ENCODE peak calls at places on chromosomes 13 and 19, in five cellular contexts. Z, I, Y, H and D are unnamed samples.

GRCh38 chr19:45771331-45771933 is 2.4 kb upstream of the SIX5 start:
- DNase-seq in H (no peak), I (no peak), Z (peak; percentile 48), Y (no peak), D (no peak)

GRCh38 chr13:92573467-92574057 is 653.0 kb upstream of the GPC6 start:
- DNase-seq in I (peak; percentile 10), Y (no peak), Z (no peak), H (peak; percentile 9), D (no peak)

GRCh38 chr13:20882206-20882605 is 20.3 kb downstream of the XPO4 start:
- DNase-seq in H (no peak), I (peak; percentile 4), Y (no peak), Z (no peak), D (no peak)

GRCh38 chr19:11971045-11971444 is 6.2 kb downstream of the ZNF763 start:
- DNase-seq in I (no peak), Z (no peak), Y (no peak), H (no peak), D (no peak)

GRCh38 chr13:50760751-50761150 is 82.7 kb downstream of the DLEU7 start:
- DNase-seq in H (no peak), Z (no peak), Y (no peak), I (no peak), D (no peak)

GRCh38 chr19:35908010-35908441 is at the start of gene TYROBP:
- DNase-seq in I (no peak), H (no peak), Z (no peak), Y (peak; percentile 27), D (no peak)

GRCh38 chr13:75907044-75907443 is 270.9 kb downstream of the LMO7 start:
- DNase-seq in H (no peak), I (no peak), Z (no peak), Y (no peak), D (no peak)

GRCh38 chr13:44952671-44953070 is 36.6 kb downstream of the NUFIP1 start:
- DNase-seq in I (no peak), Z (no peak), H (no peak), Y (no peak), D (no peak)

GRCh38 chr19:57615346-57615745 is 1.3 kb downstream of the ZNF134 start:
- DNase-seq in H (no peak), Z (no peak), Y (no peak), I (no peak), D (no peak)

GRCh38 chr19:3145909-3146676 is 10.3 kb downstream of the GNA15 start:
- DNase-seq in H (no peak), Y (no peak), I (no peak), Z (no peak), D (no peak)

GRCh38 chr13:29905845-29906244 is 55.4 kb upstream of the UBL3 start:
- DNase-seq in I (peak; percentile 66), H (peak; percentile 81), Y (no peak), Z (no peak), D (no peak)

GRCh38 chr13:80342541-80343371 is 1.8 kb upstream of the SPRY2 start:
- DNase-seq in Z (peak; percentile 71), Y (peak; percentile 75), H (peak; percentile 82), I (peak; percentile 48), D (peak; percentile 79)

GRCh38 chr19:40804783-40805242 is 5.8 kb downstream of the EGLN2 start:
- DNase-seq in Z (no peak), I (no peak), Y (no peak), H (no peak), D (no peak)

GRCh38 chr13:34412817-34413365 is 529.2 kb upstream of the NBEA start:
- DNase-seq in I (peak; percentile 73), Y (no peak), H (peak; percentile 84), Z (no peak), D (no peak)

GRCh38 chr13:33728271-33729037 is 89.5 kb upstream of the RFC3 start:
- DNase-seq in Y (no peak), Z (peak; percentile 37), I (no peak), H (peak; percentile 63), D (peak; percentile 27)

GRCh38 chr13:105518086-105518485 is 1017.4 kb downstream of the EFNB2 start:
- DNase-seq in I (peak; percentile 77), Z (no peak), H (no peak), Y (no peak), D (no peak)

GRCh38 chr19:23946569-23946968 is 31.9 kb downstream of the ZNF726 start:
- DNase-seq in I (no peak), Y (no peak), H (no peak), Z (no peak), D (no peak)

GRCh38 chr13:85665286-85665685 is 133.9 kb downstream of the SLITRK6 start:
- DNase-seq in Y (no peak), H (peak; percentile 59), I (peak; percentile 65), Z (no peak), D (no peak)

GRCh38 chr13:40789275-40790231 is at the start of gene SLC25A15:
- DNase-seq in Z (peak; percentile 59), Y (no peak), I (peak; percentile 63), H (peak; percentile 81), D (peak; percentile 88)

GRCh38 chr19:49149652-49150105 is 5.5 kb downstream of the HRC start:
- DNase-seq in Y (peak; percentile 73), Z (peak; percentile 70), H (peak; percentile 74), I (peak; percentile 77), D (no peak)

GRCh38 chr19:51809787-51810186 is 14.8 kb downstream of the FPR3 start:
- DNase-seq in Y (peak; percentile 55), H (peak; percentile 51), I (no peak), Z (no peak), D (no peak)

GRCh38 chr13:21673592-21674270 is 2.9 kb downstream of the FGF9 start:
- DNase-seq in I (no peak), H (peak; percentile 42), Z (no peak), Y (no peak), D (peak; percentile 76)

GRCh38 chr19:29715695-29716581 is 877 bp upstream of the C19orf12 start:
- DNase-seq in H (peak; percentile 31), Z (no peak), I (no peak), Y (no peak), D (no peak)

GRCh38 chr13:68696907-68697306 is 1410.7 kb upstream of the ATXN8OS start:
- DNase-seq in Z (no peak), I (no peak), Y (no peak), H (no peak), D (no peak)

GRCh38 chr19:661427-662196 is 1.4 kb downstream of the RNF126 start:
- DNase-seq in Y (no peak), Z (no peak), I (no peak), H (no peak), D (peak; percentile 88)

GRCh38 chr19:15126511-15126910 is 19.3 kb downstream of the SYDE1 start:
- DNase-seq in H (no peak), Y (no peak), I (no peak), Z (no peak), D (no peak)

GRCh38 chr19:39858541-39858940 is 12.4 kb upstream of the FBL start:
- DNase-seq in I (peak; percentile 4), H (no peak), Y (no peak), Z (peak; percentile 55), D (no peak)

GRCh38 chr19:45255611-45256157 is 4.6 kb downstream of the MARK4 start:
- DNase-seq in H (no peak), Z (no peak), Y (no peak), I (no peak), D (no peak)

GRCh38 chr19:3284759-3285646 is 60.5 kb downstream of the CELF5 start:
- DNase-seq in Z (peak; percentile 47), Y (peak; percentile 59), H (peak; percentile 95), I (peak; percentile 1), D (peak; percentile 86)

GRCh38 chr19:38134538-38135149 is 89.4 kb downstream of the DPF1 start:
- DNase-seq in H (peak; percentile 36), I (no peak), Z (no peak), Y (no peak), D (peak; percentile 62)

GRCh38 chr19:13621413-13621812 is 115.1 kb upstream of the CACNA1A start:
- DNase-seq in I (peak; percentile 93), Z (no peak), Y (no peak), H (peak; percentile 99), D (no peak)
- TF ChIP-seq CTCF in I (peak; percentile 9), Z (no peak), Y (no peak), H (peak; percentile 85), D (no peak)

GRCh38 chr13:31050486-31051400 is 111.0 kb downstream of the HSPH1 start:
- DNase-seq in Y (no peak), H (peak; percentile 18), Z (no peak), I (no peak), D (no peak)

GRCh38 chr13:31053098-31053497 is 108.6 kb downstream of the HSPH1 start:
- DNase-seq in Y (no peak), H (peak; percentile 71), I (peak; percentile 45), Z (no peak), D (no peak)

GRCh38 chr13:31053896-31054295 is 107.8 kb downstream of the HSPH1 start:
- DNase-seq in Y (no peak), I (no peak), H (no peak), Z (no peak), D (no peak)

GRCh38 chr13:31052478-31052877 is 109.2 kb downstream of the HSPH1 start:
- DNase-seq in Y (no peak), Z (no peak), H (no peak), I (no peak), D (no peak)

GRCh38 chr13:31051999-31052398 is 109.7 kb downstream of the HSPH1 start:
- DNase-seq in I (no peak), Z (no peak), Y (no peak), H (no peak), D (no peak)
- TF ChIP-seq CTCF in I (no peak), Z (no peak), Y (no peak), H (peak; percentile 10), D (no peak)

DNA sequence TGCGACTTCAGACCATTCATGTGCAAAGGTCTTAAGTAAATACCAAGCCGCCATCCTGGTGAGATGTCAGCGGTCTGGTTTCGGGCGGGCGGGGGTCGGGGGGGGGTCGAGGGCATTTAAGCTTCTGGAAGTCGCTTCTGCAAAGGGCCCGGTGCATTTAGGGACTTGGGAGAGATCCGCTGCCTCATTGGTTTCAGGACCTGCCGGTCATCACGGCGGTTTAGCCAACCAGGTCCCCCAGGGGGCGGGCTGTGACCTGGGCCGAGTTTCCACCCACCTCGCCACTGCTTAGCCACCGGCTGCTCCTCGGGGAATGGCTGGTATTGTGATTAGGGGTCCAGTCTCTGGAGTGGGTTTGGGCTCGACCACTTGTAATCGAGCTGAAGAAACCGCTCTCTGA is 7.8 kb downstream of the ANKLE1 start:
- DNase-seq in Y (no peak), Z (peak; percentile 57), I (peak; percentile 85), H (peak; percentile 24), D (peak; percentile 86)
- TF ChIP-seq CTCF in Y (no peak), Z (no peak), I (no peak), H (no peak), D (no peak)

DNA sequence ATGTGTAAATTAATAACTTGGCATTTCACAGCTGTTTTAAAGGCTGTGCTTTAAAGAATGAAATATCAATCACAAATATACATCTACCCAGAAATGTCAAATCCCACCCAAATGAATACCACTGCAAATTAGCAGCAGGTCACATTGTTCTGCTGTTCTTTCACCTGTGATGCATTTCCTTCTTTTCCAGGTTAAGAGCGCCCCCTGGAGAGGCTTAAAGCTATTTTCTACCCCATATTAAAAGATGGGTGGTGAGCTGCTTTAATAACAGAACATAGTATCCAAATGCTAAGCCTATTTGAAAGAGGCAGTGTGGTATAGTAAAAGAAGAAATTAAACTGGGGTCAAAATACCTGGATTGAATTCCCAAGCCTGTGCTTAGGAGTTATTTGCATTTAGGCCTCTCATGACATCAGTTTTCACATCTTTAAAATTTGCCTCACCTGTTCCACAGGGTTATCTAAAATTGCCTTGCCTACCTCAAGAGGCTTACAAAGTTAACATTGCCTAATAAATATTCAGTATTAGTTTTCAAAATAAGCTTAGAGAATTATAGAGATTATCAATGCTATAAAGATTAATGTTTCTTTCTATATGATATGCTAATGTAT is 396.9 kb upstream of the SLITRK5 start:
- DNase-seq in Y (no peak), H (peak; percentile 69), Z (no peak), I (peak; percentile 22), D (peak; percentile 18)
- TF ChIP-seq CTCF in Y (no peak), H (peak; percentile 72), Z (no peak), I (peak; percentile 78), D (peak; percentile 53)